ENCODE peak calls at places on chromosome 1, in five cellular contexts. L is uterus; Y is NCI-H2081; W is activated naive CD4-positive, alpha-beta T cell treated with anti-CD3 and anti-CD28 coated beads, Interleukin-2, amount 10 ng/mL, durations not matched to agents 7 days and 5 days; P is stimulated activated effector memory CD8-positive, alpha-beta T cell treated with anti-CD3 and anti-CD28 coated beads, Interleukin-12 subunit alpha, Interleukin-12 subunit beta, amount 100 ng/mL, for 72 hours. D is an unnamed sample.

GRCh38 chr1:202578001-202578500 is 132.2 kb downstream of the SYT2 start:
- DNase-seq in P (no peak), W (no peak), L (no peak), Y (no peak), D (no peak)

GRCh38 chr1:212452323-212453155 is 19.8 kb downstream of the NENF start:
- DNase-seq in Y (no peak), P (no peak), W (no peak), L (peak), D (no peak)

GRCh38 chr1:41305576-41306365 is 55.5 kb upstream of the FOXO6 start:
- DNase-seq in W (no peak), L (no peak), P (no peak), Y (no peak), D (no peak)

GRCh38 chr1:210683403-210684047 is 354.8 kb downstream of the HHAT start:
- DNase-seq in Y (no peak), L (no peak), P (no peak), W (no peak), D (no peak)

GRCh38 chr1:208044568-208045241 is 133.8 kb upstream of the CD34 start:
- DNase-seq in L (no peak), P (no peak), W (peak), Y (no peak), D (no peak)

GRCh38 chr1:157833155-157833554 is 8.5 kb downstream of the CD5L start:
- DNase-seq in W (no peak), P (no peak), Y (no peak), L (no peak), D (no peak)

GRCh38 chr1:66258404-66259105 is 275.4 kb upstream of the SGIP1 start:
- DNase-seq in Y (no peak), L (no peak), W (no peak), P (peak), D (no peak)

GRCh38 chr1:17137441-17137840 is 18.2 kb upstream of the PADI2 start:
- DNase-seq in Y (no peak), L (no peak), W (no peak), P (no peak), D (no peak)

D was measured in T1000.